ENCODE peak calls at places on chromosomes 3 and 15, in four cellular contexts. C is Peyer's patch, E is kidney epithelial cell, A is right lobe of liver. M is an unnamed sample. For H3K36me3, the result is how much of the 10 kb centered on the place peaks cover.

GRCh38 chr3:179949428-179949827 is 87.3 kb downstream of the PEX5L start:
- DNase-seq in C (no peak), E (no peak), A (no peak), M (no peak)

GRCh38 chr3:186141776-186142175 is 32.9 kb upstream of the ETV5 start:
- DNase-seq in C (no peak), A (no peak), E (no peak), M (no peak)

GRCh38 chr15:62848631-62849050 is 193.9 kb upstream of the TPM1 start:
- DNase-seq in C (no peak), A (no peak), E (no peak), M (no peak)

GRCh38 chr3:11818033-11818432 is 28.7 kb downstream of the TAMM41 start:
- DNase-seq in E (no peak), A (no peak), C (no peak), M (no peak)

GRCh38 chr15:89690276-89691218 is at the start of the genes PEX11A and WDR93:
- DNase-seq in C (peak), A (peak), E (peak), M (no peak)

GRCh38 chr3:146542179-146542578 is 2.2 kb downstream of the PLSCR1 start:
- DNase-seq in E (no peak), C (no peak), A (no peak), M (no peak)

GRCh38 chr3:39148116-39149058 is 5.0 kb downstream of the CSRNP1 start:
- DNase-seq in A (no peak), C (peak), E (no peak), M (no peak)

GRCh38 chr3:170967126-170967525 is 58.7 kb upstream of the EIF5A2 start:
- DNase-seq in E (no peak), C (no peak), A (peak), M (no peak)

GRCh38 chr15:95087253-95087609 is 855.9 kb downstream of the MCTP2 start:
- DNase-seq in E (no peak), C (no peak), A (no peak), M (no peak)

GRCh38 chr3:117499189-117499870 is 789.8 kb downstream of the TUSC7 start:
- DNase-seq in E (no peak), A (no peak), C (no peak), M (no peak)

GRCh38 chr3:63791974-63792373 is 27.1 kb upstream of the C3orf49 start:
- DNase-seq in A (no peak), E (no peak), C (no peak), M (peak)

DNA sequence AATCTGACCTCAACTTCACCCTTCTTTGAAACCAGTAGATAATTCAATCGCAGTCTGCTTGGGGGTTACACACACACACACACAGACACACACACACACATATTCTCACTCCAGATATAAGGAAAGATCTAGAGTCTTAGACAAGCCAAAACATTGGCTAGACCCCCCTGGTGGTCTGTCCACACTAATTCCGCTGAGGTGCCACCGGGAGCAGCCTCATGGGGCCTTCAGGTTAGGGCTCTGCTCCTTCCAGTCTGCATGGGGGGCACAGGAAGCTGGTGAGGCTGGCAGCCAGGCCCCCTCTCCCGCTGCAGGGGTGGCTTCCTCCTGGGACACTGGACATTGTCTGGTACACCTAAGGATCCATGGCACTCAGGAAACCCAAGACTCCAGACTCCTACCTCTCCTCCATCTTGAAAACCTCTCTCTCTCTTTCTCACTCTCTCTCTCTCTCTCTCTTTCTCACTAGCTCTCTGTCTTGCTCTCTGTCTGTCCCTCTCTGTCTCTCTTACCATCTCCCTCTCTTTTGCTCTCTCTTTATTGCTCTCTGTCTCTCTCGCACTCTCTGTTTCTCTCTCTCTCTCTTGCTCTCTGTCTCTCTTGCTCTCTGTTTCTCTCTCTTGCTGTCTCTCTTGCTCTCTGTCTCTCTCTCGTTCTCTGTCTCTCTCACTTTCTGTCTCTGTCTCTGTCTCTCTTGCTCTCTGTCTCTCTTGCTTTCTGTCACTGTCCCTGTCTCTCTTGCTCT is 75.2 kb upstream of the NR2E3 start:
- DNase-seq in E (no peak), C (no peak), A (no peak), M (no peak)
- TF ChIP-seq CTCF in E (no peak), C (no peak), A (no peak), M (no peak)

DNA sequence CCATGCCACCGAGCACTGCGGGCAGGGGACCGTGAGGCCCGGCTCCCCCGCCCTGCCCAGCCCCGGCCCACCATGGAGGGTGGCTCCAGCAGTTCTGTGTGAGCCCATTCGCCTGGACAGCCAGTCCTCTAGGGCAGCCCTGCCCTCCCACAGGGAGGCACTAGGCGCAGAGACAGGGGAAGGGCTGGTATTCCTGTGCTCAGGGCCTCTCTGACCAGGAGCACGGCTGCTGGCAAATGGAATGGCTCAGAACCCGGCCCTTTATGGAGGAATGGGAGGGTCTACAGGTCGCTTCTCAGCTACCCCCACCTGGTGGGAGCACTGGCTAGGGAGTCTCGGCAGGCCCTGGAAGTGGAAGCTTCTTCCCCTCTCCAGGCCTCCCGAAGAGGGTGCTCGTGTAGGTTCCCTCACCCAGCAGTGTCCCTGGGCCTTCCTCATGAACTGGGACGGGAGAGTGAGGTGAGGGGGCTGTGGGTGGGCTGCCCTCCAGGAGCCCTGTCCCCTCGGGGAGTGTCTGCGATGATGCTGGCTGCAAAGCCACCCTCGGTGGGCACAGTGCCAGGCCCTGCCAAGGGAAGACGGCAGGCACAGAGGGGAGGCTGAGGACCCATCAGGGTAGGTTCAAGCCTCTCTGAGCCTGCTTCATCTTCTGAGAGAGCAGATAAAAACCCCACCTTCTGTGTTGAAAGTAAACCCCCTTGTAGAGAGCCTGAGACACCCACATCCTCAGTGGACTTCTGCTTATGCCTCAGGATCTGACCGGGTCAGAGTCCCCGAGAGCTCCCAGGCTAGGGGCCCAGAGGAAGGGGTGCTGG is 1.5 kb downstream of the MELTF start:
- DNase-seq in A (no peak), C (peak), E (no peak), M (no peak)
- H3K4me3 ChIP-seq in A (no peak), C (peak), E (no peak), M (no peak)

GRCh38 chr3:196775938-196776337 is 36.3 kb downstream of the PAK2 start:
- DNase-seq in C (no peak), E (no peak), A (no peak), M (no peak)

GRCh38 chr3:196774845-196775422 is 35.3 kb downstream of the PAK2 start:
- DNase-seq in E (no peak), C (no peak), A (no peak), M (peak)

GRCh38 chr3:196774191-196774820 is 34.6 kb downstream of the PAK2 start:
- DNase-seq in A (no peak), E (no peak), C (peak), M (peak)

GRCh38 chr3:196782496-196782895 is 42.8 kb downstream of the PAK2 start:
- DNase-seq in C (no peak), E (no peak), A (no peak), M (no peak)

GRCh38 chr3:196778755-196779154 is 39.1 kb downstream of the PAK2 start:
- DNase-seq in E (peak), A (no peak), C (no peak), M (peak)
- H3K36me3 ChIP-seq in E (under half), A (under half), C (under half), M (under half)

DNA sequence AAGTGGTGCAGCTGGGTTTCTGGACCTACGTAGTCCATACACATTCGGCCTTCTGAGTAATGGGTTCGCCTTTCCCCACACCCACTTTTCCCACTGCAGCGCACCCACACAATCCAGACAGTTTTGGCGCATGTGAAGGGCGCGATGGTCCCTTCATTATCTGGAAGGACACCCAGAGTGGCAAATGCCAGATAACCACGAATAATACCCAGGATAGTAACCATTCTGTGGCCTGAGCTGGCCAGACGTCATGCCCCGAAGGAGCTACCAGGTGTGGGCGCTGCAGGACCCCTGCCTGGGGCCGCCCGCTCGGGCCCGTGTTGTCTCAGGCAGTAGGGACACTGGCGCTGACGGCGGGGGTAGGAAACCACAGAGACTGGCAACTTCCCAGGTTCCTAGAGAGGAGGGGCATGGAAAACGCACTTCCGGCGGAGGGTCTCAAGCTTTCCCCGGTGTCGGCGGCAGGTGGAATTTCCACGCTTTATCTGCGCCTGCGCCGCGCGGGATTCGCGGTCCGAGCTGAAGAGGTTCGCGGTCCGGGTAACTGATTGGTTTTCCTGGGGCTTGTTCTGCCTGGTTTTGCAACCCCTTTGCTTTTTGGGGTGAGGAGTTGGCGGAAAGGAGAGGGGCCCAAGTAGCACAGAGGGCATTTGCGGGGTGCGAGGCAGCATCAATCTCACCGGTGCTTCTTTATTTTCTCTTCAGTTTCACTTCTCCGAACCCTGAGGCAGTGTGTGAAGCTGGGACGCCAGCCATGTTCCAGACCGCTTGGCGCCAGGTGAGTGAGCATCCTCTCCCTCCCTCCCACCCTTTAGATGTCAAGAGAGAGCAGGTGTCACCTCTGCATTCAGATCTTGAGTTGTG is at the start of gene ZNF620:
- DNase-seq in A (peak), C (peak), E (peak), M (no peak)
- TF ChIP-seq CTCF in A (peak), C (no peak), E (peak), M (peak)

GRCh38 chr3:51798561-51798960 is 19.5 kb upstream of the IQCF6 start:
- DNase-seq in E (no peak), C (no peak), A (no peak), M (no peak)
- H3K4me3 ChIP-seq in E (no peak), C (no peak), A (no peak), M (no peak)

GRCh38 chr3:165827883-165828282 is 9.3 kb downstream of the BCHE start:
- DNase-seq in C (no peak), A (no peak), E (no peak), M (no peak)
- H3K36me3 ChIP-seq in C (under half), A (under half), E (under half), M (under half)

DNA sequence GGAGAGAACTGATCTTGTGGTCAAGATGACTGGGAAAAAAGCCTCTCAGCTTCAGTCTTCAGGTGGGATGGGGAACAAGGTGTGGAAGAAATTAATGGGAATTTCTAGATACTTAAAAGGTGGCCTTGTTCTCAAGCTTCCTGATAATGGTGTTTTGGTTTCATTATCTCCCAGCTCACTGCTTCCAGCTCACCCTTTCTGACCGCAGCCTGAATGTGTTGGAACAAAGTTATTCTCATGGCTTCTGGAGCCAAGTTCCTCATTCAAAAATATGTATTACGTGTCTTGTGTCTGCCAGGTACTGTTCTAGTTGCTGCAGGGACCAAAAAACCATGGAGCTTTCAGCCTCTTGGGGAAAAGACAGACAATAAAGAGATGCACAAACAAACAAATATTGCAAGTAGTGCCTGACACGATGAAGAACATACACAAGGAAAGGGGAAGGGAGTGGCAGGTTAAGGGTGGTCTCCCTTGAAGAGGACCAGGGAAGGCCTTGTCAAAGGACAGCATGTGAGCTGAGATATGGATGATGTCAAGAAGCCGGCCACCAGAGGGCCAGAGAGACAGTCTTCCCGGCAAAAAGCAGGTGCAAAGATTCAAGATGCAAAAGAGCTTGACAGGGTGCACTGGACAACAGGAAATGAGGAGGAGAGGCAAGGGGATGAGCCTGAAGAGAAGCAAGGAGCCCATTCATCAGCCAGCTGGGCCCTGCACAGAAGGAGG is 35.5 kb downstream of the ARRDC4 start:
- DNase-seq in E (no peak), C (peak), A (no peak), M (no peak)
- TF ChIP-seq CTCF in E (peak), C (peak), A (peak), M (peak)

GRCh38 chr3:169266986-169267385 is 396.5 kb downstream of the MECOM start:
- DNase-seq in C (no peak), A (no peak), E (no peak), M (no peak)

GRCh38 chr3:169278092-169278491 is 385.4 kb downstream of the MECOM start:
- DNase-seq in E (no peak), A (no peak), C (no peak), M (no peak)

GRCh38 chr3:169268286-169268776 is 395.2 kb downstream of the MECOM start:
- DNase-seq in E (no peak), C (no peak), A (no peak), M (no peak)

GRCh38 chr3:169268942-169269460 is 394.5 kb downstream of the MECOM start:
- DNase-seq in A (no peak), E (no peak), C (no peak), M (no peak)

GRCh38 chr3:169272533-169272932 is 391.0 kb downstream of the MECOM start:
- DNase-seq in C (no peak), A (no peak), E (no peak), M (no peak)
- H3K4me3 ChIP-seq in C (no peak), A (no peak), E (no peak), M (no peak)

GRCh38 chr3:190499157-190499556 is 14.7 kb upstream of the IL1RAP start:
- DNase-seq in E (no peak), C (no peak), A (no peak), M (no peak)
- H3K36me3 ChIP-seq in E (under half), C (under half), A (under half), M (under half)

GRCh38 chr15:47988564-47988963 is 132.2 kb upstream of the SLC24A5 start:
- DNase-seq in E (no peak), A (no peak), C (no peak), M (no peak)
- TF ChIP-seq CTCF in E (peak), A (no peak), C (no peak), M (no peak)